ENCODE peak calls at places on chromosomes 11 and 22, in four cellular contexts. X is ascending aorta; Z is stimulated activated CD4-positive, alpha-beta T cell treated with anti-CD3 and anti-CD28 coated beads, Interleukin-2, amount 100 ng/mL, for 48 hours; F is amniotic stem cell. Q is an unnamed sample.

GRCh38 chr11:74311352-74311926 is at the start of gene P4HA3:
- DNase-seq in Z (peak; percentile 59), F (no peak), X (no peak), Q (no peak)

GRCh38 chr11:134438533-134438932 is 26.5 kb upstream of the B3GAT1 start:
- DNase-seq in X (no peak), F (no peak), Z (no peak), Q (no peak)

GRCh38 chr22:50032109-50032871 is 19.7 kb upstream of the IL17REL start:
- DNase-seq in F (no peak), X (no peak), Z (no peak), Q (no peak)

GRCh38 chr11:134656861-134657540 is 245.0 kb upstream of the B3GAT1 start:
- DNase-seq in X (peak; percentile 52), Z (no peak), F (no peak), Q (no peak)

GRCh38 chr11:110903830-110904229 is 191.6 kb upstream of the ARHGAP20 start:
- DNase-seq in X (no peak), F (no peak), Z (no peak), Q (no peak)

GRCh38 chr11:74487875-74488274 is 5.6 kb downstream of the LIPT2 start:
- DNase-seq in X (no peak), Z (no peak), F (no peak), Q (no peak)

GRCh38 chr11:70142171-70142875 is 60.8 kb upstream of the FADD start:
- DNase-seq in Z (no peak), F (no peak), X (no peak), Q (no peak)

GRCh38 chr11:119284344-119285157 is 32.4 kb downstream of the MCAM start:
- DNase-seq in Z (no peak), X (no peak), F (no peak), Q (peak; percentile 2)

GRCh38 chr11:74754507-74755255 is 6.0 kb downstream of the RNF169 start:
- DNase-seq in Z (no peak), X (no peak), F (peak; percentile 62), Q (peak; percentile 50)

GRCh38 chr11:108364159-108364558 is 103.2 kb downstream of the C11orf65 start:
- DNase-seq in X (no peak), F (no peak), Z (no peak), Q (no peak)

GRCh38 chr22:43541022-43541421 is 129.2 kb downstream of the MPPED1 start:
- DNase-seq in X (no peak), Z (no peak), F (no peak), Q (no peak)

GRCh38 chr11:1520987-1521349 is 34.4 kb upstream of the MOB2 start:
- DNase-seq in F (no peak), Z (no peak), X (no peak), Q (no peak)

GRCh38 chr11:119107538-119108150 is 500 bp downstream of the C2CD2L start:
- DNase-seq in X (no peak), F (no peak), Z (peak; percentile 13), Q (no peak)

GRCh38 chr11:22711212-22711770 is 44.9 kb downstream of the GAS2 start:
- DNase-seq in Z (no peak), X (no peak), F (no peak), Q (no peak)

GRCh38 chr11:61587541-61587941 is 6.7 kb upstream of the SYT7 start:
- DNase-seq in X (no peak), Z (no peak), F (no peak), Q (no peak)

GRCh38 chr22:36081023-36081431 is 52.4 kb upstream of the RBFOX2 start:
- DNase-seq in X (peak; percentile 64), Z (no peak), F (peak; percentile 62), Q (peak; percentile 78)

GRCh38 chr11:5488385-5488784 is at the start of gene OR52D1:
- DNase-seq in Z (no peak), X (no peak), F (no peak), Q (no peak)

GRCh38 chr11:97269527-97269926 is 879.7 kb downstream of the JRKL start:
- DNase-seq in X (no peak), F (no peak), Z (no peak), Q (no peak)

GRCh38 chr11:102036757-102037156 is 10.5 kb upstream of the CFAP300 start:
- DNase-seq in Z (no peak), F (no peak), X (no peak), Q (no peak)

GRCh38 chr11:2868604-2869526 is 16.7 kb downstream of the CDKN1C start:
- DNase-seq in X (no peak), Z (no peak), F (no peak), Q (no peak)

GRCh38 chr11:69698362-69698761 is 5.5 kb downstream of the FGF19 start:
- DNase-seq in F (no peak), Z (no peak), X (no peak), Q (no peak)

GRCh38 chr11:60193687-60194433 is 11.0 kb upstream of the MS4A6A start:
- DNase-seq in X (peak; percentile 69), Z (peak; percentile 70), F (no peak), Q (no peak)

GRCh38 chr11:110279881-110280280 is 16.5 kb downstream of the RDX start:
- DNase-seq in Z (no peak), F (no peak), X (no peak), Q (no peak)

GRCh38 chr11:37978647-37979046 is 1380.6 kb upstream of the RAG2 start:
- DNase-seq in Z (no peak), X (no peak), F (no peak), Q (no peak)

GRCh38 chr11:60872952-60873524 is 5.7 kb downstream of the ZP1 start:
- DNase-seq in X (peak; percentile 55), F (no peak), Z (no peak), Q (peak; percentile 31)

GRCh38 chr11:119585038-119585666 is 143.8 kb downstream of the NECTIN1 start:
- DNase-seq in Z (no peak), F (no peak), X (peak; percentile 58), Q (no peak)

GRCh38 chr11:14619580-14619979 is 24.0 kb upstream of the PDE3B start:
- DNase-seq in X (no peak), F (no peak), Z (no peak), Q (no peak)

GRCh38 chr11:95419915-95420314 is 188.9 kb upstream of the SESN3 start:
- DNase-seq in Z (no peak), F (peak; percentile 63), X (no peak), Q (peak; percentile 31)

GRCh38 chr22:17931400-17931825 is 92.9 kb downstream of the MICAL3 start:
- DNase-seq in F (no peak), Z (no peak), X (no peak), Q (no peak)

Q was measured in AG09319.